ENCODE peak calls at places on chromosomes 2 and 18, in six cellular contexts. One of them, this sample, is unnamed.
A peak's percentile ranks its signal among the peaks of the same experiment; 100 is the strongest.

GRCh38 chr2:221570321-221571107 is 1.6 kb downstream of the EPHA4 start:
- DNase-seq in stomach: no peak
- DNase-seq in tibial nerve: no peak
- DNase-seq in Peyer's patch: peak; percentile 50
- DNase-seq in H1: peak; percentile 58
- DNase-seq in A549: no peak
- DNase-seq in this sample: peak; percentile 80

GRCh38 chr2:134177351-134177931 is 76.4 kb upstream of the MGAT5 start:
- DNase-seq in stomach: peak; percentile 54
- DNase-seq in tibial nerve: no peak
- DNase-seq in Peyer's patch: no peak
- DNase-seq in H1: no peak
- DNase-seq in A549: no peak
- DNase-seq in this sample: no peak

GRCh38 chr2:9178905-9179571 is 27.6 kb upstream of the ASAP2 start:
- DNase-seq in stomach: peak; percentile 75
- DNase-seq in tibial nerve: no peak
- DNase-seq in Peyer's patch: peak; percentile 76
- DNase-seq in H1: no peak
- DNase-seq in A549: peak; percentile 26
- DNase-seq in this sample: peak; percentile 83

GRCh38 chr2:240253583-240254145 is 113.2 kb upstream of the OTOS start:
- DNase-seq in stomach: no peak
- DNase-seq in tibial nerve: no peak
- DNase-seq in Peyer's patch: no peak
- DNase-seq in H1: no peak
- DNase-seq in A549: no peak
- DNase-seq in this sample: no peak

GRCh38 chr18:10482363-10482984 is 28.0 kb downstream of the APCDD1 start:
- DNase-seq in stomach: no peak
- DNase-seq in tibial nerve: no peak
- DNase-seq in Peyer's patch: no peak
- DNase-seq in H1: no peak
- DNase-seq in A549: no peak
- DNase-seq in this sample: no peak

GRCh38 chr2:31067259-31067658 is 71.0 kb downstream of the GALNT14 start:
- DNase-seq in stomach: no peak
- DNase-seq in tibial nerve: no peak
- DNase-seq in Peyer's patch: no peak
- DNase-seq in H1: no peak
- DNase-seq in A549: no peak
- DNase-seq in this sample: peak; percentile 52

GRCh38 chr2:159615187-159615935 is 987 bp downstream of the BAZ2B start:
- DNase-seq in stomach: peak; percentile 83
- DNase-seq in tibial nerve: peak; percentile 76
- DNase-seq in Peyer's patch: peak; percentile 90
- DNase-seq in H1: peak; percentile 85
- DNase-seq in A549: peak; percentile 96
- DNase-seq in this sample: peak; percentile 97

GRCh38 chr2:158735822-158736580 is 59.1 kb upstream of the DAPL1 start:
- DNase-seq in stomach: no peak
- DNase-seq in tibial nerve: no peak
- DNase-seq in Peyer's patch: no peak
- DNase-seq in H1: no peak
- DNase-seq in A549: no peak
- DNase-seq in this sample: no peak

GRCh38 chr2:143700865-143701264 is 571.6 kb downstream of the ARHGAP15 start:
- DNase-seq in stomach: no peak
- DNase-seq in tibial nerve: no peak
- DNase-seq in Peyer's patch: no peak
- DNase-seq in H1: no peak
- DNase-seq in A549: no peak
- DNase-seq in this sample: no peak

GRCh38 chr18:45639424-45639823 is 24.1 kb downstream of the SLC14A2 start:
- DNase-seq in stomach: no peak
- DNase-seq in tibial nerve: no peak
- DNase-seq in Peyer's patch: no peak
- DNase-seq in H1: no peak
- DNase-seq in A549: no peak
- DNase-seq in this sample: no peak

DNA sequence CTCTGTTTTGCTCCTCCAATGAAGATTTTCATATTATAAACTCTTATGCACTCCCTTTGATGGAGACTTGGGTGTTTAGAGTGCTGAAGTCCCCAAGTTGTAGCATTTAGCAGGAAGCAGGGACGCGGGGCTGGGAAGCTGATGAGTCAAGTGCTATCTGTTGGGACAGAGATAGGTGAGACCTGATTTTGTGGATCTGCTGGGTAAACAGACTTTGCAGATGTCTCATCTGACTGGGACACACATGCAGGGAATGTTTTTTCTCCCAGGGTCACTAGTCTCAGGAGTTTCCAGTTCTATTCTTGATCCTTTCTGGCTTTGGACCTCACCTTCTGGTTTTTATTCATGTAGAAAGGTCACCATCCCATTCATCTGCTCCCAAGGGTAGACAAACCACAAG is 79.7 kb upstream of the ACAA2 start:
- DNase-seq in stomach: no peak
- DNase-seq in tibial nerve: no peak
- DNase-seq in Peyer's patch: no peak
- DNase-seq in H1: no peak
- DNase-seq in A549: no peak
- DNase-seq in this sample: no peak
- H3K4me3 ChIP-seq in stomach: no peak overlapping the region
- H3K4me3 ChIP-seq in tibial nerve: no peak overlapping the region
- H3K4me3 ChIP-seq in Peyer's patch: no peak overlapping the region
- H3K4me3 ChIP-seq in H1: no peak overlapping the region
- H3K4me3 ChIP-seq in A549: no peak overlapping the region
- H3K4me3 ChIP-seq in this sample: no peak overlapping the region

DNA sequence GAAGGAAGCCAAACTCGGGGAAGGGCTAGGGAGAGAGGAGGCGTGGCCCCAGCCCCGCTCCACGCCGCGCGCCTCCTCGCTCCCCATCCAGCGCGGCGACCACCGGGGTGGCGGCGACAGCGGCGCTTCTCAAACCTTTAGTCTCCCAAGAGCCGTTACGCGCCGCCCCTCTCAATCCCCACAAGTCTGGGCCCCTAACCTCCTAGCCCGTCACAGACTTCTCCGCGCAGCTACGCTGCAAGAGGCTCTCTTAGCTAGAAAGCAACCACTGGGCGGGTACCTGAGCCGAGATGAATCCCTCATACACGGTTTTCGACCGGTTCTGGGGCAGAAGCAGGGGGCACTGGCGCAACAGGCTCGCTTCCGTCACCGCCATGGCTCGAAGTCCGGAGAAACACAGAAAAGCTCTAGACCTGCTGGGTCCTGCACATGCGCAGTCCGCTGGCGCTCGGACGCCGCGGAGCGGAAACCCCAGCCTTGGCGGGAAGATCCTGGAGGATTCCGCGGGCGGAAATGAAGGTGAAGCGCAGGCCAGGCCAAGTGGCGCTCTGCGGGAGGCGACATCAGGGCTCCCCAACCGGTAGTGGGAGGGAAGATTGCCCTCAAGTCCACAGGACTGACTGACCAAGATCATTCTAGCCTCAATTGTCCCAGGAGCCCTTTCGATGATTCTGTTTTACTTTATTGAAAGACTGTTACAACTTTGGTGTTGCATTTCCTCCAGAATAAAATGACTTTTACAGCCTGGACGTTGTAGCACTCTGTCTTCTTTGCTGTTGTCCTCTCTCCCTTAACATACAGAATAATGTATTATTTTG is at the start of gene FANCL:
- DNase-seq in stomach: peak; percentile 92
- DNase-seq in tibial nerve: peak; percentile 73
- DNase-seq in Peyer's patch: peak; percentile 95
- DNase-seq in H1: peak; percentile 95
- DNase-seq in A549: peak; percentile 95
- DNase-seq in this sample: peak; percentile 79
- TF ChIP-seq POLR2A in stomach: no peak
- TF ChIP-seq POLR2A in tibial nerve: peak; percentile 16
- TF ChIP-seq POLR2A in Peyer's patch: peak; percentile 41
- TF ChIP-seq POLR2A in H1: peak; percentile 66
- TF ChIP-seq POLR2A in A549: peak; percentile 86
- TF ChIP-seq POLR2A in this sample: no peak

GRCh38 chr2:12722445-12723316 is 5.9 kb downstream of the TRIB2 start:
- DNase-seq in stomach: no peak
- DNase-seq in tibial nerve: no peak
- DNase-seq in Peyer's patch: no peak
- DNase-seq in H1: no peak
- DNase-seq in A549: no peak
- DNase-seq in this sample: no peak
- H3K4me3 ChIP-seq in stomach: no peak overlapping the region
- H3K4me3 ChIP-seq in tibial nerve: peak overlapping the region; percentile 91
- H3K4me3 ChIP-seq in Peyer's patch: no peak overlapping the region
- H3K4me3 ChIP-seq in H1: no peak overlapping the region
- H3K4me3 ChIP-seq in A549: no peak overlapping the region
- H3K4me3 ChIP-seq in this sample: no peak overlapping the region

DNA sequence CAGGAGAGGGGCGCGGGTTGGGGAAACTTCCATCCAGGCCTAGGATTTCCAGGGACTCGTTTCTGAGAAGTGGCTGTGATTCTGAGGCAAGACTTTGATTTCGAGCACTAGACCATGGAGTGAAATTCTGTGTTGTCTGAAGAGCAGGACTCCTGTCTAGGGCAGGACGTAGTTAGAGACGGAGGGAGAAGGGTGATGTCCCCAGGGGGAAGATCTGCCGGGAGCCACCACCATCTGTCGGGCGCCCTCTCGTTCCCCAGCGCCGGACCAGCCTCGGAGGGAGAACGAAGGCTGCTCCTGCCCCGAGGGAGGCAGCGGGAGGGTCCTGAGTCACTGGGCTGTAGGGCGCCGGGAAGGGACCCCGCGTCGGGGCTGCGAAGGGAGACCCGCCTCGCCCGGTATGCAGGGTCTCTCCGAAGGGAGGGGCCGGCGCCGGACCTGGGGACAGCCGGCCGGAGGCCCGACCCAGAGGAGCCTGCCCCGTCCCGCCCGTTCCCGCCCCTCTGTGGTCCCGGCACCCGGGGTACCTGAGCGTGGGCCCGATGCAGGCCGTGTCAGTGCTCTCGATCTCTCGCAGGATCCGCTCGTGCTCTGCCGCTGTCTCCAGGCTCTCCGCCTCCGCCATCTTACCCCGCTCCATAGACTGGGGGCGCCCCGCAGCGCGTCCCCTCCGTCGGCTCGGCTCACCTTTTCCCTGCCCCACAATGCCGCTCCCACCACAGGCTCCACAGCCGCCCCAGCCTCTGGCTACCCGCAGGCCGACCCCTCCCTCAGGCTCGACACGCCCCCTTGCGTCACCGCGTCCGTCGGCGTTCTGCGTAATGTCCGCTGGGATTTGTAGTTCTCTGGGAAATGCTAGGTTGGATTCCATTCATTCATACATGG is at the start of gene EXOC6B:
- DNase-seq in stomach: peak; percentile 94
- DNase-seq in tibial nerve: peak; percentile 85
- DNase-seq in Peyer's patch: peak; percentile 96
- DNase-seq in H1: peak; percentile 99
- DNase-seq in A549: peak; percentile 93
- DNase-seq in this sample: peak; percentile 91
- TF ChIP-seq POLR2A in stomach: peak; percentile 19
- TF ChIP-seq POLR2A in tibial nerve: peak; percentile 31
- TF ChIP-seq POLR2A in Peyer's patch: peak; percentile 89
- TF ChIP-seq POLR2A in H1: peak; percentile 79
- TF ChIP-seq POLR2A in A549: peak; percentile 94
- TF ChIP-seq POLR2A in this sample: no peak

DNA sequence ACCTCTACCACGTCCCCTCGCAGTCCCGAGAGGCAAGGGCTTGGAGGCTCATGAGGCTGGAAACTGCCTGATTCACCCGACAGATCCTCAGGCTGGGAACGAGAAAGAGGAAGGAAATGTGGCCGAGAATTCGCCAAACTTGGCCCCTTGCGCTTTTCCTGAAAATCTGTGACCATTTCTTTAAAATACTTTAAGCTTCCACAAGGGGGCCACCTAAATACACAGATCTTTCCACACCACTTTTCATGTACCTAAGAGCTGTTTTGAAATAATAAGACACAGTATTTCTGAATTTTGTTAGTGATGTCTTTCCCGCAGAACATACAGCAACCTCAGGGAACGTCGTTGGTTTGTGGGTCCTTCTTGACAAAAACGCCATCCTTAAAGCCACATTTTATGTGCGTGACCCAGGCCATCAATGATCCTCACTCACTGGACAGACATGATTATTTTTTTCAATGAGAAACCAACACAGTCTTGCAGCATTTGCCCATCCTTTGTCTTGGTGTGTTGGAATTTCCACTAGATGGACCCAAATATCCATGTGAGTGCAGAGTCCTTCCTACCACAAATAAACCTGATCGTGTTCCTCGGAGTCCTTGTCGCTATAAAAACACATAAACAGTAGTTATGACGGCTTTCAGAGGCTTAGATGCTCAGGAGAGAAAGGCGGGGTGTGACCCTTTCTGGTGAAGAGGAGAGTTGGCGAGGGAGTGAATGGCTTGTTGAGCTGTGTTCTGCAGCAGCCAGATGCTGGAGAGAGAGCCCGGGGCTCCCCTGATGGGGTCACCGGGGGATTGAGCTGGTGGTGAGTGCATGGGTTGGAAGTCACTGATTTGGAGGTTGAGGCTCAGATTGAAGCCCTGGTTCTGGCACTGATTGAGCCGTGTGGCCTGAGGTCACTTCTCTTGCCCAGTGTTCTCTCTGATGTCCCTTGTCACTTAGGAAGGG is 25.0 kb downstream of the DCDC2C start:
- DNase-seq in stomach: no peak
- DNase-seq in tibial nerve: no peak
- DNase-seq in Peyer's patch: no peak
- DNase-seq in H1: peak; percentile 53
- DNase-seq in A549: peak; percentile 56
- DNase-seq in this sample: peak; percentile 59
- H3K4me3 ChIP-seq in stomach: no peak overlapping the region
- H3K4me3 ChIP-seq in tibial nerve: no peak overlapping the region
- H3K4me3 ChIP-seq in Peyer's patch: no peak overlapping the region
- H3K4me3 ChIP-seq in H1: no peak overlapping the region
- H3K4me3 ChIP-seq in A549: no peak overlapping the region
- H3K4me3 ChIP-seq in this sample: no peak overlapping the region

GRCh38 chr2:79750321-79750720 is 237.5 kb downstream of the CTNNA2 start:
- DNase-seq in stomach: peak; percentile 43
- DNase-seq in tibial nerve: no peak
- DNase-seq in Peyer's patch: peak; percentile 73
- DNase-seq in H1: no peak
- DNase-seq in A549: no peak
- DNase-seq in this sample: no peak
- TF ChIP-seq POLR2A in stomach: no peak
- TF ChIP-seq POLR2A in tibial nerve: no peak
- TF ChIP-seq POLR2A in Peyer's patch: no peak
- TF ChIP-seq POLR2A in H1: no peak
- TF ChIP-seq POLR2A in A549: no peak
- TF ChIP-seq POLR2A in this sample: no peak